ENCODE peak calls at places on chromosomes 13 and 19, in ten cellular contexts. J is mucosa of gallbladder; U is T-helper 17 cell; K is GM10248; P is astrocyte of the spinal cord; O is HS-27A; Q is activated T-cell treated with anti-CD3 and anti-CD28 coated beads, Interleukin-2, amount 50 U/mL, for 48 hours; X is NCI-H460; F is uterus; R is stimulated activated CD8-positive, alpha-beta memory T cell treated with anti-CD3 and anti-CD28 coated beads, Interleukin-7, amount 100 ng/mL, for 1 hour. Y is an unnamed sample.

GRCh38 chr13:75635101-75635620 is 969 bp upstream of the LMO7 start:
- DNase-seq in U (no peak), F (no peak), O (no peak), K (peak; percentile 32), J (no peak), Q (no peak), R (no peak), X (no peak), P (peak; percentile 48), Y (no peak)

GRCh38 chr19:39163621-39164020 is 33.1 kb upstream of the NCCRP1 start:
- DNase-seq in O (no peak), R (no peak), U (no peak), Q (no peak), K (no peak), F (no peak), J (no peak), P (no peak), X (no peak), Y (no peak)

GRCh38 chr19:56840452-56841193 is at the start of the genes PEG3 and ZIM2:
- DNase-seq in P (no peak), F (peak; percentile 88), Q (no peak), U (no peak), K (no peak), O (no peak), J (peak; percentile 28), R (no peak), X (no peak), Y (no peak)

GRCh38 chr19:4557186-4557970 is 2.1 kb downstream of the SEMA6B start:
- DNase-seq in F (no peak), X (no peak), R (no peak), Q (peak; percentile 60), U (no peak), P (no peak), J (no peak), O (no peak), K (no peak), Y (no peak)

GRCh38 chr13:75405976-75406703 is 75.8 kb downstream of the TBC1D4 start:
- DNase-seq in O (no peak), P (peak; percentile 63), J (no peak), Q (no peak), R (no peak), K (no peak), U (no peak), F (no peak), X (no peak), Y (no peak)

GRCh38 chr19:3573162-3573857 is 566 bp downstream of the HMG20B start:
- DNase-seq in K (no peak), F (peak; percentile 36), R (no peak), Q (no peak), P (no peak), X (no peak), J (no peak), O (no peak), U (no peak), Y (no peak)

GRCh38 chr13:110119943-110120905 is 186.7 kb downstream of the COL4A1 start:
- DNase-seq in J (no peak), K (no peak), P (peak; percentile 48), O (no peak), R (no peak), F (no peak), U (no peak), X (peak; percentile 36), Q (no peak), Y (peak; percentile 22)

GRCh38 chr19:51320258-51320657 is 8.8 kb downstream of the IGLON5 start:
- DNase-seq in R (no peak), J (no peak), Q (no peak), U (no peak), K (no peak), P (no peak), X (no peak), O (no peak), F (no peak), Y (no peak)

GRCh38 chr13:60448907-60449510 is 52.0 kb downstream of the TDRD3 start:
- DNase-seq in U (no peak), K (peak; percentile 22), R (no peak), O (no peak), F (no peak), X (peak; percentile 46), J (peak; percentile 16), Q (no peak), P (peak; percentile 72), Y (peak; percentile 28)

GRCh38 chr13:49219647-49220034 is 497 bp upstream of the MLNR start:
- DNase-seq in K (peak; percentile 34), Q (no peak), O (no peak), X (no peak), P (peak; percentile 17), F (no peak), U (no peak), J (no peak), R (no peak), Y (no peak)

GRCh38 chr19:51417107-51417806 is at the start of gene SIGLEC10:
- DNase-seq in J (peak; percentile 29), F (no peak), R (no peak), X (no peak), K (peak; percentile 85), O (no peak), U (no peak), P (no peak), Q (peak; percentile 76), Y (no peak)

GRCh38 chr13:24505256-24505655 is 7.3 kb downstream of the PARP4 start:
- DNase-seq in U (no peak), R (no peak), Q (no peak), K (no peak), O (no peak), X (no peak), F (no peak), J (peak; percentile 86), P (no peak), Y (no peak)

GRCh38 chr13:28355822-28356371 is 139.0 kb downstream of the FLT1 start:
- DNase-seq in J (no peak), O (no peak), Q (peak; percentile 26), R (no peak), U (no peak), P (peak; percentile 55), K (no peak), X (no peak), F (no peak), Y (no peak)

GRCh38 chr19:38830039-38830733 is 1.4 kb downstream of the ECH1 start:
- DNase-seq in X (no peak), Q (no peak), R (no peak), F (no peak), J (no peak), P (peak; percentile 23), O (no peak), K (no peak), U (no peak), Y (no peak)

GRCh38 chr19:604355-604754 is 14.7 kb downstream of the HCN2 start:
- DNase-seq in K (peak; percentile 43), R (no peak), J (no peak), U (peak; percentile 24), X (no peak), Q (peak; percentile 78), F (no peak), P (no peak), O (no peak), Y (no peak)

GRCh38 chr19:1857648-1858326 is 5.6 kb downstream of the KLF16 start:
- DNase-seq in O (no peak), K (no peak), X (no peak), U (no peak), J (no peak), P (no peak), F (no peak), Q (no peak), R (no peak), Y (no peak)

GRCh38 chr13:66077286-66077685 is 1152.8 kb downstream of the PCDH9 start:
- DNase-seq in X (no peak), O (no peak), R (no peak), P (no peak), U (no peak), K (no peak), J (no peak), Q (no peak), F (no peak), Y (no peak)

GRCh38 chr19:18440421-18440877 is 2.5 kb upstream of the ISYNA1 start:
- DNase-seq in U (peak; percentile 34), Q (peak; percentile 66), F (no peak), X (peak; percentile 19), P (no peak), O (no peak), R (no peak), J (no peak), K (peak; percentile 55), Y (no peak)

GRCh38 chr19:9910625-9911024 is 25.7 kb downstream of the OLFM2 start:
- DNase-seq in Q (no peak), P (no peak), K (no peak), O (no peak), R (no peak), F (no peak), J (no peak), X (no peak), U (no peak), Y (no peak)

GRCh38 chr19:54149021-54149812 is 10.3 kb downstream of the LENG1 start:
- DNase-seq in P (no peak), J (no peak), O (no peak), F (no peak), U (no peak), R (no peak), Q (no peak), X (no peak), K (no peak), Y (no peak)

GRCh38 chr13:32538234-32538620 is 368 bp downstream of the N4BP2L2 start:
- DNase-seq in J (peak; percentile 37), P (no peak), O (peak; percentile 17), F (no peak), Q (no peak), U (no peak), K (peak; percentile 64), R (no peak), X (peak; percentile 3), Y (no peak)

GRCh38 chr13:33763021-33763420 is 54.9 kb upstream of the RFC3 start:
- DNase-seq in J (no peak), Q (no peak), O (no peak), K (no peak), P (peak; percentile 46), X (no peak), F (no peak), R (no peak), U (no peak), Y (no peak)